ENCODE peak calls at places on chromosome 7, in four cellular contexts. Z is activated naive CD4-positive, alpha-beta T cell; L is right lobe of liver; Q is hippocampal formation. D is an unnamed sample.

GRCh38 chr7:148060724-148061123 is 529.8 kb upstream of the C7orf33 start:
- DNase-seq in Z (no peak), L (no peak), Q (no peak), D (no peak)

GRCh38 chr7:139776486-139777303 is 1.1 kb downstream of the HIPK2 start:
- DNase-seq in Z (peak), L (peak), Q (peak), D (no peak)

GRCh38 chr7:127673902-127674301 is 21.9 kb downstream of the SND1 start:
- DNase-seq in Z (no peak), L (no peak), Q (no peak), D (no peak)

GRCh38 chr7:116598278-116598677 is 73.4 kb downstream of the CAV1 start:
- DNase-seq in Z (no peak), L (peak), Q (peak), D (no peak)

GRCh38 chr7:27774717-27775328 is 34.9 kb downstream of the TAX1BP1 start:
- DNase-seq in Z (no peak), L (no peak), Q (no peak), D (no peak)

GRCh38 chr7:108091461-108091831 is 38.7 kb downstream of the LAMB4 start:
- DNase-seq in Z (no peak), L (no peak), Q (no peak), D (no peak)

GRCh38 chr7:14207154-14207553 is 217.7 kb upstream of the ETV1 start:
- DNase-seq in Z (no peak), L (no peak), Q (no peak), D (no peak)

GRCh38 chr7:30681262-30682130 is 760 bp downstream of the CRHR2 start:
- DNase-seq in Z (no peak), L (no peak), Q (no peak), D (no peak)

GRCh38 chr7:116591202-116592040 is 66.6 kb downstream of the CAV1 start:
- DNase-seq in Z (no peak), L (no peak), Q (no peak), D (no peak)

GRCh38 chr7:95793658-95794057 is 21.3 kb downstream of the DYNC1I1 start:
- DNase-seq in Z (no peak), L (no peak), Q (no peak), D (no peak)

GRCh38 chr7:125934539-125934938 is 1004.9 kb upstream of the POT1 start:
- DNase-seq in Z (no peak), L (no peak), Q (no peak), D (no peak)

GRCh38 chr7:55794527-55794926 is 68.0 kb downstream of the SEPTIN14 start:
- DNase-seq in Z (no peak), L (no peak), Q (no peak), D (no peak)

GRCh38 chr7:99833289-99833877 is 5.6 kb downstream of the CYP3A43 start:
- DNase-seq in Z (no peak), L (no peak), Q (no peak), D (no peak)

GRCh38 chr7:117827861-117828260 is 45.4 kb downstream of the CTTNBP2 start:
- DNase-seq in Z (no peak), L (no peak), Q (no peak), D (no peak)

GRCh38 chr7:105853931-105854419 is 22.4 kb downstream of the ATXN7L1 start:
- DNase-seq in Z (no peak), L (no peak), Q (no peak), D (no peak)

GRCh38 chr7:24436131-24436920 is 136.9 kb upstream of the PALS2 start:
- DNase-seq in Z (no peak), L (no peak), Q (no peak), D (no peak)

GRCh38 chr7:45024126-45024744 is 24.2 kb downstream of the CCM2 start:
- DNase-seq in Z (no peak), L (no peak), Q (no peak), D (no peak)